ENCODE peak calls at places on chromosomes 5 and 9, in six cellular contexts. K, U, Q, T, Y and F are unnamed samples.

GRCh38 chr9:84101892-84102632 is 121.5 kb downstream of the RMI1 start:
- DNase-seq in K (no peak), U (peak; percentile 60), Q (peak; percentile 37), T (peak; percentile 24), Y (peak; percentile 26), F (no peak)

GRCh38 chr9:120136685-120137084 is 443.3 kb downstream of the CDK5RAP2 start:
- DNase-seq in K (peak; percentile 30), U (no peak), Q (no peak), T (no peak), Y (no peak), F (no peak)

GRCh38 chr9:76996700-76997099 is 22.8 kb upstream of the FOXB2 start:
- DNase-seq in K (peak; percentile 61), U (peak; percentile 77), Q (peak; percentile 81), T (no peak), Y (peak; percentile 31), F (peak; percentile 18)

GRCh38 chr9:126378761-126379160 is 52.1 kb downstream of the MVB12B start:
- DNase-seq in K (no peak), U (no peak), Q (no peak), T (no peak), Y (no peak), F (no peak)

GRCh38 chr5:82375488-82376294 is 97.5 kb upstream of the RPS23 start:
- DNase-seq in K (no peak), U (no peak), Q (no peak), T (no peak), Y (no peak), F (no peak)

GRCh38 chr5:23466401-23466886 is 41.0 kb upstream of the PRDM9 start:
- DNase-seq in K (peak; percentile 6), U (peak; percentile 2), Q (no peak), T (peak; percentile 48), Y (no peak), F (peak; percentile 93)

GRCh38 chr9:20426019-20426418 is 196.3 kb downstream of the MLLT3 start:
- DNase-seq in K (no peak), U (no peak), Q (no peak), T (no peak), Y (no peak), F (no peak)

GRCh38 chr9:135582966-135583685 is 21.6 kb downstream of the PAEP start:
- DNase-seq in K (no peak), U (no peak), Q (no peak), T (peak; percentile 62), Y (peak; percentile 65), F (no peak)

GRCh38 chr9:128393171-128393761 is 22.1 kb downstream of the URM1 start:
- DNase-seq in K (no peak), U (peak; percentile 95), Q (peak; percentile 82), T (no peak), Y (peak; percentile 33), F (no peak)

GRCh38 chr9:127629468-127630081 is 17.5 kb downstream of the STXBP1 start:
- DNase-seq in K (peak; percentile 6), U (no peak), Q (peak; percentile 57), T (no peak), Y (no peak), F (peak; percentile 22)

GRCh38 chr5:1504244-1504595 is 19.5 kb downstream of the LPCAT1 start:
- DNase-seq in K (no peak), U (no peak), Q (no peak), T (no peak), Y (no peak), F (no peak)

GRCh38 chr9:106588601-106589000 is 274.4 kb upstream of the ZNF462 start:
- DNase-seq in K (no peak), U (no peak), Q (peak; percentile 11), T (no peak), Y (no peak), F (peak; percentile 74)

GRCh38 chr5:137072376-137073174 is 426.6 kb downstream of the SPOCK1 start:
- DNase-seq in K (peak; percentile 69), U (no peak), Q (no peak), T (no peak), Y (no peak), F (no peak)

GRCh38 chr5:168174376-168174775 is 117.1 kb upstream of the WWC1 start:
- DNase-seq in K (peak; percentile 9), U (no peak), Q (no peak), T (no peak), Y (no peak), F (no peak)

GRCh38 chr5:42811591-42812392 is at the start of gene SELENOP:
- DNase-seq in K (peak; percentile 19), U (peak; percentile 69), Q (peak; percentile 75), T (peak; percentile 40), Y (no peak), F (peak; percentile 51)

GRCh38 chr5:147743686-147744332 is 38.7 kb downstream of the JAKMIP2 start:
- DNase-seq in K (no peak), U (no peak), Q (no peak), T (no peak), Y (peak; percentile 46), F (no peak)

GRCh38 chr5:33321026-33321425 is 119.7 kb upstream of the TARS1 start:
- DNase-seq in K (peak; percentile 95), U (no peak), Q (no peak), T (peak; percentile 40), Y (no peak), F (peak; percentile 88)

GRCh38 chr9:114178756-114179450 is 23.6 kb downstream of the COL27A1 start:
- DNase-seq in K (no peak), U (no peak), Q (no peak), T (no peak), Y (peak; percentile 61), F (no peak)

GRCh38 chr9:114180701-114181582 is 25.6 kb downstream of the COL27A1 start:
- DNase-seq in K (no peak), U (peak; percentile 67), Q (peak; percentile 17), T (no peak), Y (no peak), F (no peak)

GRCh38 chr9:114177423-114178064 is 22.2 kb downstream of the COL27A1 start:
- DNase-seq in K (peak; percentile 80), U (no peak), Q (no peak), T (no peak), Y (no peak), F (peak; percentile 60)

GRCh38 chr9:114178076-114178475 is 22.7 kb downstream of the COL27A1 start:
- DNase-seq in K (no peak), U (no peak), Q (no peak), T (no peak), Y (no peak), F (no peak)

GRCh38 chr9:114179516-114179915 is 24.2 kb downstream of the COL27A1 start:
- DNase-seq in K (no peak), U (no peak), Q (no peak), T (no peak), Y (no peak), F (no peak)
- H3K4me1 ChIP-seq in K (peaks cover 26% of the 10 kb centered on the region), U (peaks cover 16% of the 10 kb centered on the region), Q (no peaks in the 10 kb centered on the region), T (no peaks in the 10 kb centered on the region), Y (peaks cover 59% of the 10 kb centered on the region), F (peaks cover 12% of the 10 kb centered on the region)

DNA sequence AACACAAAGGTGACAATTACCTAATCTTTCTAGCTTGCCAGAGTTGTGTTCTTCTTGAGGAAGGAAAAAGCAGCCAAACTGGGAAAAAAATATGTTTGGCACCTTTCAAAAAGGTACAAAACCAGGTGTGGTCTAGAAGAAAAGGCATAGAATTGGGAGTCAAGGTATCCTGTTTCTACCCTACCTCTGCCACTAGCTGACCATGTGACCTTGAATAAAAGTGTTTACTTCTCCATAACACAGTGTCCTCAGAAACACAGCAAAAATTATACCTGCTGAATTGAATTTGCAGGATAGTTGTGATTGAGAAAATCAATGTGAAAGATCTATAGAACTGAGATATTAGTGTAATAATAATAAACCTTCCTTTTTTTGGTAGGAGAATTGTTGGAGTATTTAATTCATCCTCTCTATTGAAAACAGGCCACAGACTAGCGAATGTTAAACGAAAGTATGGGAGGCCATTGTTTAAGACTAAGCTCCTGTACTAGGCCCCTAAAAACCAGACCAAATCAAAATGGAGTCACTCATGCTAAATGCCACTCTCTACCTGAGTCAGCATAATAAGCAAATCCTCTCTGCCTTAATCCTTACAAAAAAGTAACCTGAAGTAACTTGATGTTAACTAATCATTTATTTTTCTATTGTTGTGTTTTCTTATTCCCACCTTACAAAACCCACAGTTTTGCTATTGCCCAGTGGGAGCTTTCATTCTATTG is 12.6 kb downstream of the CYFIP2 start:
- DNase-seq in K (no peak), U (no peak), Q (no peak), T (no peak), Y (no peak), F (no peak)
- H3F3A ChIP-seq in K (peaks cover 9% of the 10 kb centered on the region), U (no peaks in the 10 kb centered on the region), Q (no peaks in the 10 kb centered on the region), T (no peaks in the 10 kb centered on the region), Y (peaks cover 10% of the 10 kb centered on the region), F (no peaks in the 10 kb centered on the region)

GRCh38 chr5:173972844-173973613 is 15.9 kb upstream of the C5orf47 start:
- DNase-seq in K (peak; percentile 83), U (peak; percentile 91), Q (peak; percentile 96), T (peak; percentile 81), Y (peak; percentile 91), F (peak; percentile 95)
- H3K4me1 ChIP-seq in K (no peaks in the 10 kb centered on the region), U (peaks cover 32% of the 10 kb centered on the region), Q (peaks cover 48% of the 10 kb centered on the region), T (peaks cover 37% of the 10 kb centered on the region), Y (no peaks in the 10 kb centered on the region), F (peaks cover 36% of the 10 kb centered on the region)

GRCh38 chr5:80146036-80146435 is 109.8 kb downstream of the SERINC5 start:
- DNase-seq in K (no peak), U (no peak), Q (no peak), T (no peak), Y (no peak), F (no peak)
- H3F3A ChIP-seq in K (peaks cover 2% of the 10 kb centered on the region), U (peaks cover 48% of the 10 kb centered on the region), Q (peaks cover 43% of the 10 kb centered on the region), T (no peaks in the 10 kb centered on the region), Y (no peaks in the 10 kb centered on the region), F (no peaks in the 10 kb centered on the region)

DNA sequence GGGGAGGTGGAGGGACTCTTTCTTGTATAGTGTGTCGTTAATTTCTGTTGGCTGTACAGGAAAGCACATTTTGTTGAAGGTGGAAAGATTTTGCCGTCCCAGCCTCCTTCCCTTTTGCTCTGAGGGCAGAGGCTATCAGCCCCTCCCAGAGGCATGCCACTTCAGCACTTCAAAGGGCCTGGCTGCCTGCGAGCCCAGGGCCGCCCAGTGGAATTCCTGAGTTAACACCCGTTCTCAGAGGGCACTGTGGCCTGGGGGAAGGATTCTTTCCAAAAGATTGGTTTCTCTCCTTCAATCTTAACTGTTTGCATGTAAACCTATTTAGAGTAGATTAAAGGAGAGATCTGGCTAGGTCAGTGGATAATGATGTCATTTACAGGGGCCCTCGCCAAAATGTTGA is 238.6 kb downstream of the FANCC start:
- DNase-seq in K (no peak), U (peak; percentile 71), Q (peak; percentile 59), T (no peak), Y (no peak), F (no peak)
- H3K4me1 ChIP-seq in K (no peaks in the 10 kb centered on the region), U (peaks cover 48% of the 10 kb centered on the region), Q (peaks cover 8% of the 10 kb centered on the region), T (no peaks in the 10 kb centered on the region), Y (no peaks in the 10 kb centered on the region), F (no peaks in the 10 kb centered on the region)